ENCODE peak calls at places on chromosomes 5 and 9, in six cellular contexts. O is HepG2; Y is CD4-positive, CD25-positive, alpha-beta regulatory T cell; V is naive thymus-derived CD4-positive, alpha-beta T cell; J is colonic mucosa; Z is pancreas. M is an unnamed sample.

GRCh38 chr5:74402553-74402952 is 238.0 kb downstream of the ENC1 start:
- DNase-seq in O (no peak), V (no peak), Y (no peak), Z (no peak), J (no peak), M (no peak)

GRCh38 chr9:127817881-127818434 is 15.3 kb downstream of the FPGS start:
- DNase-seq in J (no peak), V (no peak), Z (no peak), O (no peak), Y (no peak), M (no peak)

GRCh38 chr5:38463634-38464521 is 92.6 kb downstream of the LIFR start:
- DNase-seq in V (no peak), Y (no peak), O (peak; percentile 83), J (no peak), Z (no peak), M (no peak)

GRCh38 chr9:112094948-112095779 is 79.9 kb downstream of the SUSD1 start:
- DNase-seq in Y (no peak), J (peak; percentile 18), O (no peak), V (no peak), Z (no peak), M (no peak)

GRCh38 chr5:164188733-164189148 is 683.3 kb downstream of the MAT2B start:
- DNase-seq in J (no peak), Z (no peak), O (peak; percentile 65), V (no peak), Y (no peak), M (no peak)

GRCh38 chr9:79014929-79015699 is 556.7 kb upstream of the TLE4 start:
- DNase-seq in Y (no peak), V (no peak), J (no peak), O (no peak), Z (no peak), M (no peak)

GRCh38 chr9:91239367-91240111 is 122.2 kb downstream of the AUH start:
- DNase-seq in Z (no peak), Y (no peak), V (no peak), J (no peak), O (peak; percentile 15), M (no peak)

GRCh38 chr9:93950619-93951601 is 4.2 kb downstream of the BARX1 start:
- DNase-seq in Z (peak; percentile 81), J (peak; percentile 32), V (no peak), Y (no peak), O (no peak), M (no peak)

GRCh38 chr5:33148076-33148501 is 292.7 kb upstream of the TARS1 start:
- DNase-seq in V (no peak), O (peak; percentile 14), J (no peak), Y (no peak), Z (no peak), M (no peak)

GRCh38 chr5:148833925-148834324 is 7.5 kb downstream of the ADRB2 start:
- DNase-seq in O (no peak), Z (no peak), J (no peak), V (no peak), Y (no peak), M (no peak)
- H3K4me1 ChIP-seq in O (no peaks in the 10 kb centered on the region), Z (no peaks in the 10 kb centered on the region), J (no peaks in the 10 kb centered on the region), V (no peaks in the 10 kb centered on the region), Y (peaks cover 3% of the 10 kb centered on the region), M (peaks cover 6% of the 10 kb centered on the region)

DNA sequence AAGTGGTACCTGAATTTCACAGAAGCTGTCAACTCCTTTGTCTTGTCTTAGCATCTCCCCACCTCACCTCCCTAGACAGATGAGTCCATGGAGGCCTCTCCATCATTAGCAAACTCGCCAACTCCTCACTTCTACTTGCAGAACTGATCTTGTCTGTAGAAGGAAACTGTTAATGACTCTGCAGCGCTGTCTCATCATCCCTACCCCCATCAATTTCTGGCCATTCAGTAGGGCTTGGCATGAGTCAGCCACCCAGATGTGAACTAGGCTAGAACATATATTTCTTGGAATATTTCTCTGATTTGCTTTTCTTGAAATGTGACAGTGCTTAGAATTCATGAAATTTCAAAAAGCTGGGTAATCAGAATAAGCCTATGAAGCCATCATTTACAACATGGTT is 1125.0 kb upstream of the DMAC1 start:
- DNase-seq in O (no peak), J (no peak), Y (no peak), Z (no peak), V (no peak), M (no peak)
- H3K27me3 ChIP-seq in O (no peaks in the 10 kb centered on the region), J (no peaks in the 10 kb centered on the region), Y (no peaks in the 10 kb centered on the region), Z (no peaks in the 10 kb centered on the region), V (no peaks in the 10 kb centered on the region), M (no peaks in the 10 kb centered on the region)

GRCh38 chr5:16935271-16936149 is 578 bp downstream of the MYO10 start:
- DNase-seq in J (peak; percentile 64), V (no peak), Y (peak; percentile 16), Z (no peak), O (no peak), M (no peak)

GRCh38 chr5:16932401-16932800 is 3.7 kb downstream of the MYO10 start:
- DNase-seq in O (no peak), Z (no peak), J (peak; percentile 49), V (no peak), Y (no peak), M (no peak)

GRCh38 chr5:16933337-16933736 is 2.8 kb downstream of the MYO10 start:
- DNase-seq in V (no peak), Y (no peak), J (no peak), O (no peak), Z (no peak), M (no peak)

GRCh38 chr5:16934669-16935068 is 1.4 kb downstream of the MYO10 start:
- DNase-seq in Z (no peak), O (no peak), J (no peak), V (no peak), Y (no peak), M (no peak)

DNA sequence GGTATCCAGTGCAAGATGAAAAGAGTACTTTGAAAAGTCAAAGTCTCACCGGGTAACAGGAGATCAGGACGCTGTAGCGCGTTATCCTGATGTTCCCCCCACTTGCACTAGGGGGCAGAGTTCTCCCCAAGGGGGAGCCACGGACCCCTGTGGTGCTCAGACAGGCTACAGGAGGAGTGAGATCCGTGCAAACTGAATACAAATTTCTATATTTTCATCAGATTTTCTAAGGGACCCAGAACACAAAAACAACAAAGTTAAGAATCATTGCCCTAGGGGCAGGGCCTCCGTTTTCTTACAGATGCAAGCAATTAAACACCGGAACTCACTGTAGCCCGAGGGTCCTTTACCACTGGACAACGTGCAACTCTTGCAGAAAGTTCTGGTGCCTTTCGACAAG is 2.0 kb downstream of the MYO10 start:
- DNase-seq in O (peak; percentile 25), Z (no peak), Y (peak; percentile 20), V (no peak), J (peak; percentile 90), M (no peak)
- H3K4me1 ChIP-seq in O (peaks cover 18% of the 10 kb centered on the region), Z (peaks cover 27% of the 10 kb centered on the region), Y (peaks cover 15% of the 10 kb centered on the region), V (peaks cover 8% of the 10 kb centered on the region), J (no peaks in the 10 kb centered on the region), M (peaks cover 9% of the 10 kb centered on the region)

DNA sequence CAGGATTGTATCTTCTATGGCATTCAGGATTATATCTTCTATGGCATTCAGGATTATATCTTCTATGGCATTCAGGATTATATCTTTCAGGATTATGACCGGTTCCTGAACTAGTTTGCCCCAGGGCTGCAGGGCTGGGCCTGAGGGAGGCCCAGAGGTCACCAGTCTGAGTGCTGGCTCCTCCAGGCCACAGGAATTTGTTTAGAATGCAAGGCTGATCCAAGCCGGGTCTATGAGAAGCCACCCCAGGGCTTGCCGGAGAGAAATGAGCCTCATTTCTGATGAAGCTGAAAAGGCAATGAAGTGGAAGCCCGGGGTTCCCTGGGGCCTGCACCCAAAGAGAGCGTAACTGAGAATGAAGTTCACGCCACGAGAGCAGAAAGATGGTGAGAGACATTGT is 62.1 kb downstream of the GTF3C4 start:
- DNase-seq in J (no peak), Y (no peak), V (no peak), O (no peak), Z (no peak), M (no peak)
- H3K27me3 ChIP-seq in J (no peaks in the 10 kb centered on the region), Y (no peaks in the 10 kb centered on the region), V (no peaks in the 10 kb centered on the region), O (peaks cover 41% of the 10 kb centered on the region), Z (no peaks in the 10 kb centered on the region), M (no peaks in the 10 kb centered on the region)

GRCh38 chr9:137630126-137630525 is 11.3 kb downstream of the EHMT1 start:
- DNase-seq in Y (no peak), Z (no peak), J (no peak), O (no peak), V (no peak), M (no peak)
- H3K4me1 ChIP-seq in Y (peaks cover 47% of the 10 kb centered on the region), Z (no peaks in the 10 kb centered on the region), J (peaks cover 7% of the 10 kb centered on the region), O (peaks cover 35% of the 10 kb centered on the region), V (peaks cover 46% of the 10 kb centered on the region), M (peaks cover 60% of the 10 kb centered on the region)

DNA sequence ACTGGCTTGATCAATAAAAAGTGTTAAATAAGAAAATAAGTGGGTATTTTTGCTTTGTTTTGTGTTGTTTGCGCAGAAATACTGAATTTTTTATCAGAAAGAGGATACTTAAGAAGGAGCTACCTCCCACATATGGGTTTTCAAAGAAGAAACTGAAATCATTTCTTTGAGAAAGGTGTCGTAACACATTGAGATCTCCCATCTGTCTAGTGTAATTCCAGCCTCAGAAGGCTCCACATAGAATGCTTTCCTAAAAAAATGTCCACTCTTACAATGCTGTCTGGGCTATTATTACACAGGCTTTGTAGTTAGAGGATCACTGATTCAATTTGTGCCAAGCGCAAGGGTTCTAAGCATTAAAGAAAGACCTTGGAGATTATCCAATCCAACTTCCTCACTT is 226.2 kb downstream of the EPB41L4A start:
- DNase-seq in Y (no peak), J (no peak), V (no peak), Z (no peak), O (no peak), M (no peak)
- H3K27me3 ChIP-seq in Y (peaks cover 11% of the 10 kb centered on the region), J (no peaks in the 10 kb centered on the region), V (no peaks in the 10 kb centered on the region), Z (no peaks in the 10 kb centered on the region), O (peaks cover 23% of the 10 kb centered on the region), M (no peaks in the 10 kb centered on the region)

DNA sequence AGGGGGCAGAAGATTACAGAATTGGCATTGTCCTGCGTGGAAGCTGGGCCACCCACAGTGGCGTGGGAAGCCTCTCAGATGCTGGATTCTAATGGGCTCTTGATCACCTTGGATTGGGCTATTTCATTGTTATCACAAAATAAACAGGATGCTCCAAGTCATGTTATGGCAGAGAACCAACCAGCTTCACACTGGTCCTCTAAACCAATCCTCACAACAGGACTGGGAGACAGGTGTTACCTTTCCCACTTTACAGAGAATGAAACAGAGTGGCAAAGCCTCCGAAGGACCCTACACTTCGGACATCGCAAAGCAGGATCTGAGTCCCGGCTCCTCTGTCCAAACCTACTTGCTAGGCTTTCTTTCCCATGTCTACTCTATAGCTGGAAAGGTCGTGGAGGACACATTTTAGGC is 447 bp upstream of the SMIM3 start:
- DNase-seq in J (peak; percentile 30), Z (no peak), O (no peak), Y (no peak), V (no peak), M (no peak)
- H3K4me1 ChIP-seq in J (peaks cover 32% of the 10 kb centered on the region), Z (peaks cover 17% of the 10 kb centered on the region), O (peaks cover 53% of the 10 kb centered on the region), Y (peaks cover 22% of the 10 kb centered on the region), V (peaks cover 37% of the 10 kb centered on the region), M (peaks cover 30% of the 10 kb centered on the region)

M was measured in CD8-positive, alpha-beta T cell.